ENCODE peak calls at places on chromosomes 5 and 9, in seven cellular contexts. L is A172; F is stimulated activated CD4-positive, alpha-beta T cell treated with anti-CD3 and anti-CD28 coated beads, Interleukin-2, amount 100 ng/mL, for 48 hours; T is hypothalamus; P is GM23338; J is spleen; G is HFF-Myc. C is an unnamed sample.

GRCh38 chr9:72635197-72635596 is 113.8 kb downstream of the TMC1 start:
- DNase-seq in T (no peak), G (no peak), J (no peak), P (peak; percentile 82), F (peak; percentile 3), L (peak; percentile 51), C (no peak)

GRCh38 chr5:32044904-32045303 is 129.2 kb downstream of the GOLPH3 start:
- DNase-seq in L (peak; percentile 92), J (no peak), G (no peak), P (no peak), T (no peak), F (no peak), C (no peak)

GRCh38 chr5:95857185-95857945 is 34.8 kb upstream of the GLRX start:
- DNase-seq in J (no peak), F (no peak), G (peak; percentile 81), T (no peak), P (no peak), L (no peak), C (no peak)

GRCh38 chr5:135190345-135191083 is 156.5 kb upstream of the PITX1 start:
- DNase-seq in L (no peak), G (no peak), T (no peak), F (no peak), P (peak; percentile 50), J (no peak), C (no peak)

GRCh38 chr9:6215562-6215961 is at the start of gene IL33:
- DNase-seq in G (no peak), J (no peak), P (no peak), L (no peak), F (no peak), T (no peak), C (no peak)

GRCh38 chr5:143986567-143987242 is 174.7 kb downstream of the HMHB1 start:
- DNase-seq in L (peak; percentile 30), P (no peak), G (no peak), J (no peak), F (no peak), T (no peak), C (no peak)

GRCh38 chr5:4905674-4906528 is 234.2 kb upstream of the ADAMTS16 start:
- DNase-seq in P (peak; percentile 71), T (no peak), G (no peak), L (peak; percentile 5), F (no peak), J (no peak), C (no peak)

GRCh38 chr5:154397652-154398406 is 48.0 kb upstream of the SAP30L start:
- DNase-seq in L (no peak), F (no peak), T (no peak), J (no peak), G (no peak), P (no peak), C (no peak)

GRCh38 chr9:97806721-97807120 is 46.3 kb upstream of the FOXE1 start:
- DNase-seq in T (no peak), P (no peak), F (no peak), J (no peak), L (no peak), G (no peak), C (no peak)